ENCODE peak calls at places on chromosome 1, in ten cellular contexts. One of them, this sample, is unnamed.

GRCh38 chr1:23867542-23867952 is 543 bp downstream of the FUCA1 start:
- DNase-seq in neural crest cell: no peak
- DNase-seq in stimulated activated CD8-positive, alpha-beta memory T cell treated with anti-CD3 and anti-CD28 coated beads, Interleukin-2, amount 100 ng/mL, for 48 hours: peak; percentile 12
- DNase-seq in bronchial epithelial cell: no peak
- DNase-seq in GM23248: no peak
- DNase-seq in sigmoid colon: no peak
- DNase-seq in amygdala: no peak
- DNase-seq in fibroblast of lung: no peak
- DNase-seq in activated T-cell treated with anti-CD3 and anti-CD28 coated beads, Interleukin-2, amount 50 U/mL, for 72 hours: no peak
- DNase-seq in T-helper 17 cell: no peak
- DNase-seq in this sample: peak; percentile 49

GRCh38 chr1:3679098-3679555 is 26.8 kb downstream of the TP73 start:
- DNase-seq in sigmoid colon: no peak
- DNase-seq in stimulated activated CD8-positive, alpha-beta memory T cell treated with anti-CD3 and anti-CD28 coated beads, Interleukin-2, amount 100 ng/mL, for 48 hours: no peak
- DNase-seq in bronchial epithelial cell: no peak
- DNase-seq in activated T-cell treated with anti-CD3 and anti-CD28 coated beads, Interleukin-2, amount 50 U/mL, for 72 hours: no peak
- DNase-seq in GM23248: no peak
- DNase-seq in fibroblast of lung: no peak
- DNase-seq in T-helper 17 cell: no peak
- DNase-seq in amygdala: no peak
- DNase-seq in neural crest cell: no peak
- DNase-seq in this sample: no peak

GRCh38 chr1:17745564-17745955 is 9.6 kb upstream of the ACTL8 start:
- DNase-seq in amygdala: no peak
- DNase-seq in neural crest cell: no peak
- DNase-seq in fibroblast of lung: no peak
- DNase-seq in sigmoid colon: no peak
- DNase-seq in activated T-cell treated with anti-CD3 and anti-CD28 coated beads, Interleukin-2, amount 50 U/mL, for 72 hours: no peak
- DNase-seq in bronchial epithelial cell: no peak
- DNase-seq in GM23248: no peak
- DNase-seq in stimulated activated CD8-positive, alpha-beta memory T cell treated with anti-CD3 and anti-CD28 coated beads, Interleukin-2, amount 100 ng/mL, for 48 hours: no peak
- DNase-seq in T-helper 17 cell: no peak
- DNase-seq in this sample: no peak

GRCh38 chr1:9659328-9659727 is 7.8 kb downstream of the PIK3CD start:
- DNase-seq in stimulated activated CD8-positive, alpha-beta memory T cell treated with anti-CD3 and anti-CD28 coated beads, Interleukin-2, amount 100 ng/mL, for 48 hours: no peak
- DNase-seq in amygdala: no peak
- DNase-seq in bronchial epithelial cell: peak; percentile 62
- DNase-seq in T-helper 17 cell: no peak
- DNase-seq in sigmoid colon: no peak
- DNase-seq in neural crest cell: no peak
- DNase-seq in GM23248: peak; percentile 90
- DNase-seq in activated T-cell treated with anti-CD3 and anti-CD28 coated beads, Interleukin-2, amount 50 U/mL, for 72 hours: no peak
- DNase-seq in fibroblast of lung: peak; percentile 70
- DNase-seq in this sample: peak; percentile 41

GRCh38 chr1:200885564-200886402 is 8.9 kb upstream of the INAVA start:
- DNase-seq in sigmoid colon: no peak
- DNase-seq in neural crest cell: no peak
- DNase-seq in stimulated activated CD8-positive, alpha-beta memory T cell treated with anti-CD3 and anti-CD28 coated beads, Interleukin-2, amount 100 ng/mL, for 48 hours: no peak
- DNase-seq in fibroblast of lung: no peak
- DNase-seq in amygdala: no peak
- DNase-seq in activated T-cell treated with anti-CD3 and anti-CD28 coated beads, Interleukin-2, amount 50 U/mL, for 72 hours: no peak
- DNase-seq in GM23248: no peak
- DNase-seq in T-helper 17 cell: no peak
- DNase-seq in bronchial epithelial cell: no peak
- DNase-seq in this sample: no peak

GRCh38 chr1:198892065-198892464 is 253.2 kb downstream of the PTPRC start:
- DNase-seq in GM23248: peak; percentile 46
- DNase-seq in sigmoid colon: no peak
- DNase-seq in stimulated activated CD8-positive, alpha-beta memory T cell treated with anti-CD3 and anti-CD28 coated beads, Interleukin-2, amount 100 ng/mL, for 48 hours: no peak
- DNase-seq in neural crest cell: no peak
- DNase-seq in amygdala: no peak
- DNase-seq in fibroblast of lung: peak; percentile 82
- DNase-seq in T-helper 17 cell: no peak
- DNase-seq in bronchial epithelial cell: no peak
- DNase-seq in activated T-cell treated with anti-CD3 and anti-CD28 coated beads, Interleukin-2, amount 50 U/mL, for 72 hours: no peak
- DNase-seq in this sample: no peak

GRCh38 chr1:226809785-226810571 is 60.4 kb upstream of the PSEN2 start:
- DNase-seq in amygdala: peak; percentile 79
- DNase-seq in stimulated activated CD8-positive, alpha-beta memory T cell treated with anti-CD3 and anti-CD28 coated beads, Interleukin-2, amount 100 ng/mL, for 48 hours: no peak
- DNase-seq in GM23248: peak; percentile 24
- DNase-seq in neural crest cell: no peak
- DNase-seq in sigmoid colon: peak; percentile 57
- DNase-seq in activated T-cell treated with anti-CD3 and anti-CD28 coated beads, Interleukin-2, amount 50 U/mL, for 72 hours: no peak
- DNase-seq in bronchial epithelial cell: no peak
- DNase-seq in fibroblast of lung: no peak
- DNase-seq in T-helper 17 cell: no peak
- DNase-seq in this sample: no peak

GRCh38 chr1:159957824-159958268 is 3.8 kb upstream of the SLAMF9 start:
- DNase-seq in fibroblast of lung: no peak
- DNase-seq in T-helper 17 cell: no peak
- DNase-seq in bronchial epithelial cell: peak; percentile 36
- DNase-seq in neural crest cell: no peak
- DNase-seq in sigmoid colon: no peak
- DNase-seq in GM23248: no peak
- DNase-seq in amygdala: no peak
- DNase-seq in stimulated activated CD8-positive, alpha-beta memory T cell treated with anti-CD3 and anti-CD28 coated beads, Interleukin-2, amount 100 ng/mL, for 48 hours: no peak
- DNase-seq in activated T-cell treated with anti-CD3 and anti-CD28 coated beads, Interleukin-2, amount 50 U/mL, for 72 hours: no peak
- DNase-seq in this sample: no peak

GRCh38 chr1:56688522-56689026 is 43.5 kb downstream of the PRKAA2 start:
- DNase-seq in activated T-cell treated with anti-CD3 and anti-CD28 coated beads, Interleukin-2, amount 50 U/mL, for 72 hours: peak; percentile 14
- DNase-seq in sigmoid colon: no peak
- DNase-seq in amygdala: no peak
- DNase-seq in GM23248: peak; percentile 80
- DNase-seq in stimulated activated CD8-positive, alpha-beta memory T cell treated with anti-CD3 and anti-CD28 coated beads, Interleukin-2, amount 100 ng/mL, for 48 hours: no peak
- DNase-seq in bronchial epithelial cell: peak; percentile 98
- DNase-seq in fibroblast of lung: peak; percentile 39
- DNase-seq in neural crest cell: no peak
- DNase-seq in T-helper 17 cell: no peak
- DNase-seq in this sample: no peak

GRCh38 chr1:220894025-220894923 is 15.0 kb downstream of the HLX start:
- DNase-seq in GM23248: peak; percentile 37
- DNase-seq in stimulated activated CD8-positive, alpha-beta memory T cell treated with anti-CD3 and anti-CD28 coated beads, Interleukin-2, amount 100 ng/mL, for 48 hours: no peak
- DNase-seq in bronchial epithelial cell: no peak
- DNase-seq in T-helper 17 cell: no peak
- DNase-seq in sigmoid colon: peak; percentile 75
- DNase-seq in amygdala: no peak
- DNase-seq in neural crest cell: no peak
- DNase-seq in fibroblast of lung: no peak
- DNase-seq in activated T-cell treated with anti-CD3 and anti-CD28 coated beads, Interleukin-2, amount 50 U/mL, for 72 hours: no peak
- DNase-seq in this sample: no peak

GRCh38 chr1:56958526-56958925 is 7.3 kb downstream of the C8B start:
- DNase-seq in stimulated activated CD8-positive, alpha-beta memory T cell treated with anti-CD3 and anti-CD28 coated beads, Interleukin-2, amount 100 ng/mL, for 48 hours: no peak
- DNase-seq in activated T-cell treated with anti-CD3 and anti-CD28 coated beads, Interleukin-2, amount 50 U/mL, for 72 hours: no peak
- DNase-seq in T-helper 17 cell: no peak
- DNase-seq in bronchial epithelial cell: peak; percentile 16
- DNase-seq in sigmoid colon: no peak
- DNase-seq in amygdala: no peak
- DNase-seq in neural crest cell: no peak
- DNase-seq in GM23248: peak; percentile 91
- DNase-seq in fibroblast of lung: peak; percentile 10
- DNase-seq in this sample: no peak

GRCh38 chr1:229582011-229582694 is 23.6 kb upstream of the ABCB10 start:
- DNase-seq in sigmoid colon: peak; percentile 74
- DNase-seq in neural crest cell: no peak
- DNase-seq in activated T-cell treated with anti-CD3 and anti-CD28 coated beads, Interleukin-2, amount 50 U/mL, for 72 hours: no peak
- DNase-seq in GM23248: peak; percentile 2
- DNase-seq in bronchial epithelial cell: peak; percentile 42
- DNase-seq in stimulated activated CD8-positive, alpha-beta memory T cell treated with anti-CD3 and anti-CD28 coated beads, Interleukin-2, amount 100 ng/mL, for 48 hours: no peak
- DNase-seq in fibroblast of lung: peak; percentile 30
- DNase-seq in T-helper 17 cell: no peak
- DNase-seq in amygdala: peak; percentile 57
- DNase-seq in this sample: no peak

GRCh38 chr1:12572506-12572905 is 45.5 kb downstream of the DHRS3 start:
- DNase-seq in sigmoid colon: no peak
- DNase-seq in T-helper 17 cell: no peak
- DNase-seq in neural crest cell: no peak
- DNase-seq in fibroblast of lung: no peak
- DNase-seq in bronchial epithelial cell: peak; percentile 33
- DNase-seq in stimulated activated CD8-positive, alpha-beta memory T cell treated with anti-CD3 and anti-CD28 coated beads, Interleukin-2, amount 100 ng/mL, for 48 hours: no peak
- DNase-seq in amygdala: no peak
- DNase-seq in activated T-cell treated with anti-CD3 and anti-CD28 coated beads, Interleukin-2, amount 50 U/mL, for 72 hours: no peak
- DNase-seq in GM23248: no peak
- DNase-seq in this sample: no peak

GRCh38 chr1:43688594-43689000 is 18.7 kb upstream of the ST3GAL3 start:
- DNase-seq in fibroblast of lung: peak; percentile 70
- DNase-seq in stimulated activated CD8-positive, alpha-beta memory T cell treated with anti-CD3 and anti-CD28 coated beads, Interleukin-2, amount 100 ng/mL, for 48 hours: no peak
- DNase-seq in GM23248: peak; percentile 89
- DNase-seq in neural crest cell: no peak
- DNase-seq in amygdala: no peak
- DNase-seq in activated T-cell treated with anti-CD3 and anti-CD28 coated beads, Interleukin-2, amount 50 U/mL, for 72 hours: no peak
- DNase-seq in T-helper 17 cell: no peak
- DNase-seq in bronchial epithelial cell: peak; percentile 50
- DNase-seq in sigmoid colon: no peak
- DNase-seq in this sample: no peak

GRCh38 chr1:158003409-158003805 is 10.0 kb downstream of the KIRREL1 start:
- DNase-seq in neural crest cell: no peak
- DNase-seq in stimulated activated CD8-positive, alpha-beta memory T cell treated with anti-CD3 and anti-CD28 coated beads, Interleukin-2, amount 100 ng/mL, for 48 hours: no peak
- DNase-seq in activated T-cell treated with anti-CD3 and anti-CD28 coated beads, Interleukin-2, amount 50 U/mL, for 72 hours: no peak
- DNase-seq in GM23248: peak; percentile 79
- DNase-seq in bronchial epithelial cell: no peak
- DNase-seq in amygdala: no peak
- DNase-seq in fibroblast of lung: no peak
- DNase-seq in T-helper 17 cell: no peak
- DNase-seq in sigmoid colon: no peak
- DNase-seq in this sample: no peak

GRCh38 chr1:20166047-20166446 is 19.8 kb upstream of the UBXN10 start:
- DNase-seq in activated T-cell treated with anti-CD3 and anti-CD28 coated beads, Interleukin-2, amount 50 U/mL, for 72 hours: no peak
- DNase-seq in fibroblast of lung: no peak
- DNase-seq in amygdala: peak; percentile 39
- DNase-seq in sigmoid colon: peak; percentile 88
- DNase-seq in neural crest cell: no peak
- DNase-seq in bronchial epithelial cell: peak; percentile 4
- DNase-seq in stimulated activated CD8-positive, alpha-beta memory T cell treated with anti-CD3 and anti-CD28 coated beads, Interleukin-2, amount 100 ng/mL, for 48 hours: no peak
- DNase-seq in T-helper 17 cell: no peak
- DNase-seq in GM23248: peak; percentile 56
- DNase-seq in this sample: no peak

GRCh38 chr1:156886583-156887302 is 6.8 kb upstream of the PEAR1 start:
- DNase-seq in activated T-cell treated with anti-CD3 and anti-CD28 coated beads, Interleukin-2, amount 50 U/mL, for 72 hours: no peak
- DNase-seq in GM23248: no peak
- DNase-seq in sigmoid colon: no peak
- DNase-seq in stimulated activated CD8-positive, alpha-beta memory T cell treated with anti-CD3 and anti-CD28 coated beads, Interleukin-2, amount 100 ng/mL, for 48 hours: no peak
- DNase-seq in bronchial epithelial cell: no peak
- DNase-seq in neural crest cell: no peak
- DNase-seq in T-helper 17 cell: no peak
- DNase-seq in amygdala: no peak
- DNase-seq in fibroblast of lung: no peak
- DNase-seq in this sample: no peak

GRCh38 chr1:59146651-59147358 is 150.1 kb upstream of the FGGY start:
- DNase-seq in stimulated activated CD8-positive, alpha-beta memory T cell treated with anti-CD3 and anti-CD28 coated beads, Interleukin-2, amount 100 ng/mL, for 48 hours: peak; percentile 20
- DNase-seq in bronchial epithelial cell: no peak
- DNase-seq in neural crest cell: peak; percentile 37
- DNase-seq in activated T-cell treated with anti-CD3 and anti-CD28 coated beads, Interleukin-2, amount 50 U/mL, for 72 hours: peak; percentile 67
- DNase-seq in T-helper 17 cell: peak; percentile 20
- DNase-seq in GM23248: peak; percentile 62
- DNase-seq in sigmoid colon: peak; percentile 73
- DNase-seq in amygdala: peak; percentile 15
- DNase-seq in fibroblast of lung: peak; percentile 47
- DNase-seq in this sample: peak; percentile 50

GRCh38 chr1:2187619-2188018 is 7.0 kb downstream of the FAAP20 start:
- DNase-seq in bronchial epithelial cell: no peak
- DNase-seq in sigmoid colon: no peak
- DNase-seq in amygdala: no peak
- DNase-seq in GM23248: no peak
- DNase-seq in neural crest cell: no peak
- DNase-seq in fibroblast of lung: no peak
- DNase-seq in stimulated activated CD8-positive, alpha-beta memory T cell treated with anti-CD3 and anti-CD28 coated beads, Interleukin-2, amount 100 ng/mL, for 48 hours: no peak
- DNase-seq in activated T-cell treated with anti-CD3 and anti-CD28 coated beads, Interleukin-2, amount 50 U/mL, for 72 hours: no peak
- DNase-seq in T-helper 17 cell: no peak
- DNase-seq in this sample: no peak

GRCh38 chr1:169367096-169367685 is 406 bp downstream of the NME7 start:
- DNase-seq in stimulated activated CD8-positive, alpha-beta memory T cell treated with anti-CD3 and anti-CD28 coated beads, Interleukin-2, amount 100 ng/mL, for 48 hours: no peak
- DNase-seq in sigmoid colon: no peak
- DNase-seq in GM23248: no peak
- DNase-seq in activated T-cell treated with anti-CD3 and anti-CD28 coated beads, Interleukin-2, amount 50 U/mL, for 72 hours: no peak
- DNase-seq in neural crest cell: no peak
- DNase-seq in T-helper 17 cell: no peak
- DNase-seq in amygdala: no peak
- DNase-seq in bronchial epithelial cell: no peak
- DNase-seq in fibroblast of lung: no peak
- DNase-seq in this sample: no peak

GRCh38 chr1:41864471-41865040 is 54.2 kb downstream of the HIVEP3 start:
- DNase-seq in bronchial epithelial cell: no peak
- DNase-seq in neural crest cell: no peak
- DNase-seq in stimulated activated CD8-positive, alpha-beta memory T cell treated with anti-CD3 and anti-CD28 coated beads, Interleukin-2, amount 100 ng/mL, for 48 hours: no peak
- DNase-seq in activated T-cell treated with anti-CD3 and anti-CD28 coated beads, Interleukin-2, amount 50 U/mL, for 72 hours: no peak
- DNase-seq in T-helper 17 cell: no peak
- DNase-seq in sigmoid colon: no peak
- DNase-seq in amygdala: no peak
- DNase-seq in fibroblast of lung: no peak
- DNase-seq in GM23248: peak; percentile 42
- DNase-seq in this sample: no peak

GRCh38 chr1:192263436-192263835 is 53.4 kb upstream of the RGS21 start:
- DNase-seq in T-helper 17 cell: no peak
- DNase-seq in activated T-cell treated with anti-CD3 and anti-CD28 coated beads, Interleukin-2, amount 50 U/mL, for 72 hours: no peak
- DNase-seq in stimulated activated CD8-positive, alpha-beta memory T cell treated with anti-CD3 and anti-CD28 coated beads, Interleukin-2, amount 100 ng/mL, for 48 hours: no peak
- DNase-seq in sigmoid colon: no peak
- DNase-seq in neural crest cell: no peak
- DNase-seq in amygdala: no peak
- DNase-seq in fibroblast of lung: peak; percentile 79
- DNase-seq in GM23248: peak; percentile 33
- DNase-seq in bronchial epithelial cell: peak; percentile 25
- DNase-seq in this sample: no peak

GRCh38 chr1:156814571-156815260 is 1.9 kb downstream of the SH2D2A start:
- DNase-seq in sigmoid colon: no peak
- DNase-seq in T-helper 17 cell: no peak
- DNase-seq in activated T-cell treated with anti-CD3 and anti-CD28 coated beads, Interleukin-2, amount 50 U/mL, for 72 hours: peak; percentile 66
- DNase-seq in neural crest cell: no peak
- DNase-seq in GM23248: peak; percentile 36
- DNase-seq in stimulated activated CD8-positive, alpha-beta memory T cell treated with anti-CD3 and anti-CD28 coated beads, Interleukin-2, amount 100 ng/mL, for 48 hours: no peak
- DNase-seq in bronchial epithelial cell: peak; percentile 56
- DNase-seq in fibroblast of lung: no peak
- DNase-seq in amygdala: no peak
- DNase-seq in this sample: no peak